ENCODE peak calls at places on chromosome 4, in ten cellular contexts. D is activated naive CD4-positive, alpha-beta T cell treated with anti-CD3 and anti-CD28 coated beads, Interleukin-2, amount 10 ng/mL, durations not matched to agents 7 days and 5 days; M is NCI-H524 treated with DMSO at 0.1 percent for 48 hours; E is aorta; B is activated CD4-positive, alpha-beta T cell treated with anti-CD3 and anti-CD28 coated beads, Interleukin-2, amount 50 U/mL, for 24 hours; S is SK-N-SH; L is colonic mucosa; C is head of caudate nucleus; P is stimulated activated CD4-positive, alpha-beta T cell treated with anti-CD3 and anti-CD28 coated beads, Interleukin-1b, Interleukin-23, amount 100 ng/mL, for 4 hours; G is progenitor cell of endocrine pancreas. A is an unnamed sample.

GRCh38 chr4:117793786-117794369 is 240.4 kb upstream of the NDST3 start:
- DNase-seq in M (no peak), L (no peak), C (no peak), P (no peak), S (no peak), E (no peak), D (no peak), B (no peak), G (no peak), A (no peak)

GRCh38 chr4:148124512-148124911 is 317.7 kb downstream of the NR3C2 start:
- DNase-seq in E (no peak), M (no peak), C (no peak), D (no peak), S (no peak), G (no peak), L (no peak), B (no peak), P (no peak), A (no peak)

GRCh38 chr4:68167706-68168105 is 38.0 kb upstream of the TMPRSS11F start:
- DNase-seq in E (no peak), C (no peak), D (no peak), L (no peak), G (no peak), B (no peak), P (no peak), M (no peak), S (no peak), A (no peak)

GRCh38 chr4:25467843-25468242 is 90.8 kb downstream of the ANAPC4 start:
- DNase-seq in G (no peak), S (no peak), M (no peak), L (no peak), E (no peak), P (no peak), C (no peak), B (no peak), D (no peak), A (no peak)

GRCh38 chr4:38805530-38806145 is 1.0 kb upstream of the TLR1 start:
- DNase-seq in B (no peak), G (no peak), P (no peak), L (peak), S (no peak), E (peak), D (peak), C (peak), M (no peak), A (peak)

GRCh38 chr4:112978691-112979472 is 70.6 kb upstream of the ANK2 start:
- DNase-seq in S (no peak), G (no peak), M (no peak), E (no peak), P (no peak), C (no peak), D (no peak), B (no peak), L (no peak), A (no peak)

GRCh38 chr4:105014242-105015031 is 132.2 kb upstream of the TET2 start:
- DNase-seq in E (no peak), S (no peak), P (no peak), M (no peak), D (no peak), G (no peak), B (no peak), L (no peak), C (no peak), A (no peak)

GRCh38 chr4:176849076-176849475 is 56.4 kb upstream of the VEGFC start:
- DNase-seq in S (no peak), L (no peak), E (no peak), C (no peak), M (no peak), G (no peak), B (no peak), D (no peak), P (no peak), A (no peak)

GRCh38 chr4:85607624-85608023 is 132.7 kb downstream of the ARHGAP24 start:
- DNase-seq in L (peak), E (no peak), G (no peak), M (no peak), S (no peak), D (no peak), P (no peak), C (no peak), B (no peak), A (no peak)

GRCh38 chr4:87353592-87353991 is 30.9 kb upstream of the HSD17B13 start:
- DNase-seq in D (peak), G (no peak), S (peak), P (peak), C (no peak), E (no peak), L (no peak), M (no peak), B (no peak), A (peak)

GRCh38 chr4:102606261-102606660 is 105.1 kb downstream of the NFKB1 start:
- DNase-seq in P (no peak), L (no peak), S (no peak), D (no peak), M (no peak), B (no peak), E (no peak), C (no peak), G (no peak), A (no peak)

GRCh38 chr4:177375971-177376370 is 66.3 kb downstream of the AGA start:
- DNase-seq in P (no peak), E (no peak), S (no peak), L (no peak), G (no peak), M (no peak), D (no peak), C (no peak), B (no peak), A (no peak)

GRCh38 chr4:159103406-159104131 is 690 bp downstream of the RAPGEF2 start:
- DNase-seq in E (peak), C (peak), L (peak), S (peak), P (no peak), M (no peak), G (peak), B (no peak), D (peak), A (peak)

GRCh38 chr4:174005422-174005821 is 278.0 kb downstream of the FBXO8 start:
- DNase-seq in G (no peak), B (no peak), M (no peak), L (no peak), S (no peak), D (no peak), E (no peak), C (no peak), P (no peak), A (no peak)

GRCh38 chr4:89489338-89489771 is 181.8 kb upstream of the GPRIN3 start:
- DNase-seq in G (no peak), M (no peak), P (no peak), C (no peak), D (no peak), E (peak), B (no peak), L (no peak), S (peak), A (no peak)

GRCh38 chr4:6834867-6835266 is 52.3 kb downstream of the KIAA0232 start:
- DNase-seq in P (no peak), C (no peak), M (no peak), B (no peak), D (no peak), S (no peak), G (no peak), E (no peak), L (no peak), A (no peak)

GRCh38 chr4:124940387-124940786 is 227.9 kb upstream of the ANKRD50 start:
- DNase-seq in G (no peak), E (no peak), D (no peak), P (no peak), C (no peak), B (no peak), M (no peak), S (no peak), L (no peak), A (no peak)

GRCh38 chr4:175412744-175413143 is 399.3 kb downstream of the GPM6A start:
- DNase-seq in D (no peak), L (no peak), M (no peak), E (no peak), S (no peak), P (no peak), B (no peak), G (no peak), C (no peak), A (no peak)

GRCh38 chr4:120921456-120922389 is 803 bp downstream of the PRDM5 start:
- DNase-seq in G (peak), P (peak), M (no peak), D (peak), C (peak), L (peak), E (peak), S (no peak), B (peak), A (peak)

GRCh38 chr4:158169931-158170690 is 2.7 kb downstream of the GASK1B start:
- DNase-seq in L (no peak), S (no peak), M (no peak), P (no peak), C (no peak), G (no peak), E (no peak), B (no peak), D (no peak), A (no peak)

GRCh38 chr4:48205092-48205491 is 64.5 kb downstream of the TEC start:
- DNase-seq in B (no peak), S (no peak), D (no peak), P (no peak), L (no peak), E (no peak), C (no peak), G (no peak), M (no peak), A (no peak)

GRCh38 chr4:27490315-27490714 is 629.7 kb downstream of the STIM2 start:
- DNase-seq in E (no peak), L (no peak), P (no peak), D (no peak), S (no peak), G (no peak), C (no peak), M (no peak), B (no peak), A (no peak)

GRCh38 chr4:112361181-112361791 is 64.1 kb downstream of the ALPK1 start:
- DNase-seq in B (no peak), G (no peak), C (no peak), M (no peak), P (no peak), E (no peak), D (no peak), L (no peak), S (no peak), A (no peak)

GRCh38 chr4:109410776-109411175 is 22.8 kb upstream of the SEC24B start:
- DNase-seq in P (no peak), L (no peak), D (no peak), S (no peak), B (no peak), E (no peak), M (no peak), G (no peak), C (no peak), A (no peak)

GRCh38 chr4:11889099-11889498 is 460.4 kb upstream of the HS3ST1 start:
- DNase-seq in P (no peak), G (no peak), L (no peak), B (no peak), D (no peak), E (no peak), C (no peak), S (no peak), M (no peak), A (no peak)

GRCh38 chr4:187209921-187210613 is 486.4 kb upstream of the FAT1 start:
- DNase-seq in M (no peak), S (no peak), C (no peak), G (no peak), L (no peak), E (no peak), B (no peak), D (no peak), P (no peak), A (no peak)

GRCh38 chr4:60934896-60935295 is 265.2 kb upstream of the ADGRL3 start:
- DNase-seq in L (no peak), B (no peak), C (no peak), S (no peak), M (no peak), P (no peak), E (no peak), D (no peak), G (no peak), A (no peak)

GRCh38 chr4:20109395-20109794 is 142.3 kb upstream of the SLIT2 start:
- DNase-seq in M (no peak), E (no peak), C (no peak), D (no peak), S (no peak), B (no peak), G (no peak), P (no peak), L (no peak), A (no peak)

GRCh38 chr4:23504094-23504493 is 385.8 kb downstream of the PPARGC1A start:
- DNase-seq in G (no peak), P (no peak), L (no peak), S (no peak), E (no peak), M (no peak), D (no peak), B (no peak), C (no peak), A (no peak)

GRCh38 chr4:138164218-138164617 is 77.9 kb downstream of the SLC7A11 start:
- DNase-seq in D (no peak), C (no peak), E (no peak), S (no peak), G (no peak), P (no peak), L (no peak), M (peak), B (no peak), A (no peak)

GRCh38 chr4:189765271-189765670 is 175.4 kb upstream of the FRG1 start:
- DNase-seq in D (no peak), C (no peak), B (no peak), M (no peak), P (no peak), L (no peak), S (no peak), E (no peak), G (no peak), A (no peak)

GRCh38 chr4:79403356-79403755 is 4.7 kb downstream of the GK2 start:
- DNase-seq in E (no peak), S (no peak), C (no peak), M (no peak), G (no peak), D (no peak), P (no peak), B (no peak), L (no peak), A (no peak)

GRCh38 chr4:17578482-17578891 is 1.5 kb downstream of the LAP3 start:
- DNase-seq in B (no peak), P (no peak), L (no peak), S (no peak), E (no peak), C (no peak), G (no peak), D (no peak), M (no peak), A (peak)

GRCh38 chr4:118898221-118898620 is 9.6 kb downstream of the SYNPO2 start:
- DNase-seq in D (no peak), S (no peak), G (no peak), M (no peak), C (no peak), E (no peak), L (no peak), P (no peak), B (no peak), A (no peak)

GRCh38 chr4:163941221-163941865 is 446.9 kb downstream of the TMA16 start:
- DNase-seq in C (no peak), L (no peak), G (no peak), S (no peak), D (no peak), P (no peak), M (no peak), B (no peak), E (no peak), A (no peak)

GRCh38 chr4:48025005-48025404 is 8.4 kb downstream of the NIPAL1 start:
- DNase-seq in D (no peak), C (no peak), G (no peak), P (no peak), B (no peak), L (no peak), S (no peak), M (no peak), E (no peak), A (no peak)

GRCh38 chr4:13126976-13127910 is 356.9 kb downstream of the RAB28 start:
- DNase-seq in D (no peak), G (no peak), E (no peak), S (no peak), M (peak), P (no peak), L (no peak), C (no peak), B (no peak), A (no peak)

GRCh38 chr4:37666625-37667071 is 19.5 kb downstream of the RELL1 start:
- DNase-seq in L (peak), M (no peak), S (no peak), E (peak), B (no peak), D (peak), P (no peak), C (no peak), G (no peak), A (peak)

GRCh38 chr4:95761441-95761840 is 78.5 kb upstream of the PDHA2 start:
- DNase-seq in S (no peak), E (no peak), G (no peak), C (no peak), M (no peak), P (no peak), L (no peak), B (no peak), D (no peak), A (no peak)